ENCODE peak calls at places on chromosomes 3 and 15, in seven cellular contexts. O, U, F, D, N, P and R are unnamed samples. For H3K79me2 and H3K4me1, the result is how much of the 10 kb centered on the place peaks cover.

GRCh38 chr15:74179983-74180688 is 6.6 kb downstream of the ISLR start:
- DNase-seq in O (peak), U (no peak), F (no peak), D (no peak), N (no peak), P (peak), R (no peak)

GRCh38 chr3:10928961-10929471 is 63.5 kb upstream of the SLC6A1 start:
- DNase-seq in O (no peak), U (no peak), F (no peak), D (no peak), N (no peak), P (no peak), R (no peak)

GRCh38 chr3:15716178-15716577 is 81.6 kb downstream of the ANKRD28 start:
- DNase-seq in O (no peak), U (no peak), F (no peak), D (no peak), N (no peak), P (no peak), R (no peak)

GRCh38 chr15:73941871-73942635 is 15.8 kb downstream of the LOXL1 start:
- DNase-seq in O (no peak), U (no peak), F (peak), D (no peak), N (no peak), P (no peak), R (no peak)

GRCh38 chr15:89654311-89654761 is 931 bp downstream of the KIF7 start:
- DNase-seq in O (no peak), U (no peak), F (peak), D (no peak), N (no peak), P (no peak), R (no peak)

GRCh38 chr3:43872301-43872700 is 181.6 kb downstream of the ABHD5 start:
- DNase-seq in O (peak), U (peak), F (peak), D (no peak), N (no peak), P (peak), R (no peak)

GRCh38 chr3:172057059-172057458 is 17.7 kb downstream of the FNDC3B start:
- DNase-seq in O (no peak), U (no peak), F (no peak), D (peak), N (peak), P (no peak), R (no peak)

GRCh38 chr3:123361019-123361418 is 87.9 kb downstream of the ADCY5 start:
- DNase-seq in O (no peak), U (no peak), F (no peak), D (no peak), N (no peak), P (no peak), R (no peak)

GRCh38 chr3:40167958-40168357 is 141.5 kb upstream of the EIF1B start:
- DNase-seq in O (no peak), U (no peak), F (no peak), D (no peak), N (no peak), P (no peak), R (no peak)

GRCh38 chr15:77533986-77534385 is 98.7 kb downstream of the LINGO1 start:
- DNase-seq in O (no peak), U (no peak), F (no peak), D (no peak), N (no peak), P (no peak), R (no peak)

GRCh38 chr3:195366200-195366910 is 76.5 kb downstream of the ACAP2 start:
- DNase-seq in O (no peak), U (no peak), F (no peak), D (no peak), N (no peak), P (no peak), R (no peak)

GRCh38 chr3:195372220-195372619 is 70.6 kb downstream of the ACAP2 start:
- DNase-seq in O (no peak), U (no peak), F (no peak), D (no peak), N (no peak), P (peak), R (no peak)
- H3K79me2 ChIP-seq in O (under half), U (under half), F (under half), D (under half), N (under half), P (under half), R (under half)

DNA sequence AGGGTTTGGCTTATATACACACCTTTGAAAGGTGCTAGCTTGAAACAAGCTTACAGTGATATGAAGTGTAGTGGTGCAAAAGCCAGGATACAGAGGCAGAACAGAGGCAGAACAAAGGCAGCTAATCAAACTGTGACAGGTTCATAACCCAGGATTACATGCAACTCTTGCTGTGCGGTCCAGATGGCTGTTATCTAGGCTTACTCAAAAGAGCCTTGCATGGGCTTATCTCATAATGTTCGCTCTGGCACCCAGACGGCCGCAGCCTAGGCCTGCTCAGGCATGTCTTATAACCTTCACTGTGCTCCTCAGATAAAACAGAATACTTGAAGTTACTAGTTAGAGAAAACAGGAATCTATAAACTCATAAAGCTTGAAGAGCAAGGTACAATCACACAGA is 22.8 kb upstream of the NOX5 start:
- DNase-seq in O (no peak), U (peak), F (no peak), D (no peak), N (no peak), P (peak), R (no peak)
- H3K4me1 ChIP-seq in O (under half), U (under half), F (under half), D (under half), N (under half), P (under half), R (under half)

GRCh38 chr15:44663410-44664272 is at the start of gene SPG11:
- DNase-seq in O (peak), U (peak), F (peak), D (peak), N (peak), P (peak), R (peak)

GRCh38 chr15:44667039-44667360 is 3.5 kb upstream of the SPG11 start:
- DNase-seq in O (no peak), U (no peak), F (no peak), D (no peak), N (no peak), P (no peak), R (no peak)

GRCh38 chr15:44668925-44669324 is 5.5 kb upstream of the SPG11 start:
- DNase-seq in O (no peak), U (no peak), F (no peak), D (no peak), N (peak), P (no peak), R (peak)

GRCh38 chr15:44662478-44663409 is 718 bp downstream of the SPG11 start:
- DNase-seq in O (no peak), U (peak), F (peak), D (peak), N (peak), P (peak), R (peak)

DNA sequence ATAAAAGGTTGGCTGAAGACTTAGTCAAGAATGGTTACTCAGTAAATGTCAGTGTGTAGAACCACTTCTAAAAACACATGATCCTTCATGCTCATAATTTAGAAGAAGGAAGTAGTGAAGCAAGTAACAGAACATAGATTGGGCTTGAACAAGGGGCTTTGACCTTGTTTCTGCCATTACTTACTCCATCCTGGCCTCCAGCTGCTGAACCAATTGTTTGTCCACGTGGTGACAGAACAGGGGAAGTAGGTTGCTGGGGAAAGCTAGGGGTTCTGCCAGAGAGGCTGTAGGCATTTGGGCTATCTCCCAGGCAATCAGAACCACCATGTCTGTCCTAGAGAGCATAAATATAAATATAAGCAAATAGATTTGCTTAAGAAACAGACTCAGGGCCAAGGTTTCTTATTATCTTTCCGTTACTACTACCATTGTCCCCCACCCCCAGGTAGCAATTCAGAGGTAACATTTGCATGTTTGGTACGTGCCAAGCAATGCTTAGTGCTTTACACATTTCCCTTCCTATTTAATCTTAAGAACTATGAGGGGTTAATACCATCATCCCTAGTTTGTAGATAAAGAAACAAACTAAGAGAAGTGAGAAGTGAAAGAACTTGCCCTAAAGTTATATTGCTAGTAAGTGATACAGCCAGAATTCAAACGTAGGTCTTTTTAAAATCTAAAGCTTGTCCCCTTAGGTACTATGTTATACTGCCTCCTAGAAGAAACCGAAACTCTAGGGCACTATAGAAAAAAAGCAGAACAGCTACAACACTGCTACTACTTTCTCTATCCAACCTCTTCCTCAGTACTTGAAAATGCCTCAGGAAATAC is 3.0 kb upstream of the SPG11 start:
- DNase-seq in O (no peak), U (no peak), F (no peak), D (no peak), N (peak), P (no peak), R (no peak)
- TF ChIP-seq CTCF in O (no peak), U (no peak), F (no peak), D (no peak), N (peak), P (no peak), R (no peak)

DNA sequence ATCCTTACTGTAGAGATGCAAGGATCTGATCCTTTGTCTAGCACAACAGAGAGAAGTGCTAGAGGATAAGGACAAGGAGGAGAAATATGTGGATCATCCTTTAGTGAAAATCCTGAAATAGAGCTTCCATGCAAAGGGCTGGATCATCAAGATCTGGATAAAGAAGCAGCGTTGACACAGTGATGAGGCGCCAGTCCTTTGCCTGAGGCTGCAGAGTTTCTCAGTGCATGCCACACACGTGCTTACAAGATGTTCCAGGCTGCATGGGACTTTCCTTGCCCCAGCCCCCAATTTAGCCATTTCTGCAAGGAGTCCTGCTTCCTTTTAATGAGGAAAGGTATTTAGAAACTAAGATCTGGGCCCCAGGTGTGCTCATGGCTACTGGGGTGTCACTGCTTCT is 7.2 kb upstream of the ABTB1 start:
- DNase-seq in O (no peak), U (no peak), F (no peak), D (no peak), N (no peak), P (no peak), R (no peak)
- H3K79me2 ChIP-seq in O (under half), U (under half), F (under half), D (under half), N (under half), P (under half), R (under half)

GRCh38 chr3:190522621-190523222 is 8.8 kb downstream of the IL1RAP start:
- DNase-seq in O (no peak), U (no peak), F (no peak), D (no peak), N (no peak), P (no peak), R (no peak)

GRCh38 chr3:190521998-190522397 is 8.1 kb downstream of the IL1RAP start:
- DNase-seq in O (no peak), U (no peak), F (no peak), D (no peak), N (no peak), P (no peak), R (no peak)

GRCh38 chr3:190526787-190527767 is 13.2 kb downstream of the IL1RAP start:
- DNase-seq in O (no peak), U (no peak), F (no peak), D (no peak), N (no peak), P (no peak), R (peak)

GRCh38 chr3:190528721-190529120 is 14.8 kb downstream of the IL1RAP start:
- DNase-seq in O (no peak), U (no peak), F (no peak), D (no peak), N (no peak), P (no peak), R (no peak)

GRCh38 chr3:190524942-190525341 is 11.1 kb downstream of the IL1RAP start:
- DNase-seq in O (no peak), U (no peak), F (no peak), D (no peak), N (no peak), P (no peak), R (no peak)
- H3K4me1 ChIP-seq in O (under half), U (under half), F (under half), D (under half), N (under half), P (under half), R (under half)

DNA sequence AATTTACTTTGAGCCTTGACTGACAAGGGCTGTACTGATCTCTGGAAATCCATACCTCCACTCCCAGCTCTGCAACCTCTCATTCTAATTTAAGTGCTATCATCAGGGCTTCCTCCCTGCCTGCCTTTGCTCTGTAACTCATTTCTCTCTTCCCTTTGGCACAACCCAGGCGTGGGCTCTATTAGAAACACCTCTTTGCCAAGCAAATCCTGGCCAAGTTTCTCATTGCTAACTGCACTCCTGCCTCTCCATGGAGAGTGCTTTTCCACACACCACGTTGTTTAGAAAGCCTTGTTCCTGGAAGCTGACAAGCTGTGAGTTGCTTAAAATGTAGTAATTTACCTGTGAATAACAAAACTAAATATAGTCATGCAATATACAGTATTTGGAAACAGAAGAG is 20.1 kb upstream of the FSTL1 start:
- DNase-seq in O (no peak), U (peak), F (no peak), D (no peak), N (no peak), P (peak), R (no peak)
- TF ChIP-seq CTCF in O (no peak), U (no peak), F (no peak), D (no peak), N (no peak), P (no peak), R (no peak)

GRCh38 chr3:126469479-126469878 is 6.2 kb downstream of the ZXDC start:
- DNase-seq in O (no peak), U (no peak), F (no peak), D (no peak), N (no peak), P (no peak), R (no peak)
- H3K79me2 ChIP-seq in O (under half), U (half or more), F (half or more), D (half or more), N (under half), P (half or more), R (half or more)

GRCh38 chr3:4828279-4829030 is 150.8 kb upstream of the BHLHE40 start:
- DNase-seq in O (no peak), U (no peak), F (no peak), D (no peak), N (no peak), P (peak), R (no peak)
- H3K4me1 ChIP-seq in O (under half), U (under half), F (half or more), D (under half), N (under half), P (half or more), R (half or more)